ENCODE peak calls at places on chromosomes 12 and 14, in nine cellular contexts. L is HL-60; Y is lung; B is pancreas; K is brain microvascular endothelial cell; W is CD8-positive, alpha-beta memory T cell; V is heart left ventricle; J is endodermal cell; M is cardiac muscle cell. I is an unnamed sample.

GRCh38 chr14:24578558-24578957 is 2.5 kb upstream of the CTSG start:
- DNase-seq in L (no peak), Y (no peak), B (no peak), K (no peak), W (no peak), V (no peak), J (no peak), M (no peak), I (no peak)

GRCh38 chr14:63713765-63714164 is 14.1 kb downstream of the SGPP1 start:
- DNase-seq in L (no peak), Y (no peak), B (no peak), K (peak), W (no peak), V (no peak), J (no peak), M (peak), I (no peak)

GRCh38 chr14:24273422-24273998 is 2.1 kb upstream of the RABGGTA start:
- DNase-seq in L (peak), Y (no peak), B (no peak), K (no peak), W (no peak), V (no peak), J (no peak), M (no peak), I (no peak)

GRCh38 chr12:52720487-52720886 is 17.2 kb upstream of the KRT77 start:
- DNase-seq in L (no peak), Y (no peak), B (no peak), K (no peak), W (no peak), V (no peak), J (no peak), M (no peak), I (no peak)

GRCh38 chr12:22406622-22407021 is 72.1 kb upstream of the ST8SIA1 start:
- DNase-seq in L (peak), Y (no peak), B (no peak), K (no peak), W (no peak), V (no peak), J (no peak), M (no peak), I (no peak)

GRCh38 chr12:47891356-47891755 is 13.4 kb downstream of the VDR start:
- DNase-seq in L (no peak), Y (no peak), B (no peak), K (no peak), W (no peak), V (no peak), J (no peak), M (no peak), I (no peak)

GRCh38 chr12:52689936-52690335 is 9.7 kb upstream of the KRT1 start:
- DNase-seq in L (no peak), Y (no peak), B (no peak), K (no peak), W (no peak), V (no peak), J (no peak), M (no peak), I (no peak)

GRCh38 chr14:51544426-51544825 is 107.3 kb upstream of the FRMD6 start:
- DNase-seq in L (no peak), Y (no peak), B (no peak), K (no peak), W (no peak), V (no peak), J (no peak), M (no peak), I (no peak)

GRCh38 chr14:48936881-48937280 is 649.3 kb downstream of the RPS29 start:
- DNase-seq in L (no peak), Y (no peak), B (no peak), K (no peak), W (no peak), V (no peak), J (no peak), M (no peak), I (no peak)

DNA sequence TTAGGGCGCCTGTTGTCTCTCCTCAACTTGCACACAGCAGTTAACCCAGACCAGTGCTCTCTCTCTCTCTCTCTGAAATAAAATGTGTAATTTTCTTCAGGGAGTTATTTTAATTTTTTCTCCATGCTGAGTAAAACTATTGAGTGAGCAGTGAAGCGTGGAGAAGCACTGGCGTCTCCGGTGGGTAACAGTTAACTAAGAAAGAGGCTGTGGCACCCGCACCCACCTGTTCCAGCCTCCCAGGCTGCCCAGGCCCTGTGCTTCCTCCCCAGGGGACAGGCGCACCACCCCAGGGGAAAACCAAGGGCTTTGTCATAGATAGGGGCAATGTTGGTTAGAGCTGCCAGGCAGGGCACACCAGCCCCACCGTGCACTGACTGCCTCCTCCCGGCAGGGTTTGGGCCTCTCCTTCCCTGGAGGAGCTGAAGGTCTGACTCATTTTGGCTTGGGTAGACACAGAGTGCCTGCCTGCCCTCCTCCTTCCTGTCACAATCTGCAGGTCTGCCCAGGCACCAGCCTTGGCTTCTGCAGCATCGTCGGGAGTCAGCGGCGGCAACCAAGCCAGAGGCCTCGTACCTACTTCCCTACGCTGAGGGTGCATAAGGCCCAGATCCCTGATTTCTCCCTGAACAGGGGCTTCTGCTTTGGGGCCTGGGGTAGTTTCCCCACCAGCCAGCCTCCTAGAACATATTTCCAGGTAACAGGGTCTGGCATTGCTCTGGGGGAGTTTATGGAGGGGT is 3.9 kb downstream of the HOXC5 start:
- DNase-seq in L (no peak), Y (no peak), B (peak), K (no peak), W (no peak), V (no peak), J (peak), M (no peak), I (peak)
- H3K4me3 ChIP-seq in L (no peak), Y (no peak), B (no peak), K (no peak), W (no peak), V (no peak), J (no peak), M (no peak), I (no peak)

GRCh38 chr12:124568431-124569374 is 1.3 kb upstream of the NCOR2 start:
- DNase-seq in L (peak), Y (peak), B (no peak), K (peak), W (no peak), V (peak), J (peak), M (peak), I (peak)
- H3K4me3 ChIP-seq in L (peak), Y (no peak), B (no peak), K (no peak), W (no peak), V (peak), J (no peak), M (no peak), I (peak)

GRCh38 chr14:38079268-38079667 is 128.4 kb upstream of the SSTR1 start:
- DNase-seq in L (no peak), Y (no peak), B (no peak), K (no peak), W (no peak), V (no peak), J (no peak), M (no peak), I (no peak)
- H3K4me3 ChIP-seq in L (no peak), Y (no peak), B (no peak), K (no peak), W (peak), V (no peak), J (no peak), M (no peak), I (no peak)

GRCh38 chr12:124684971-124685688 is 117.7 kb upstream of the NCOR2 start:
- DNase-seq in L (no peak), Y (no peak), B (no peak), K (peak), W (no peak), V (no peak), J (peak), M (peak), I (no peak)

GRCh38 chr12:124686001-124686884 is 118.8 kb upstream of the NCOR2 start:
- DNase-seq in L (no peak), Y (no peak), B (no peak), K (peak), W (no peak), V (no peak), J (peak), M (peak), I (no peak)

GRCh38 chr12:124684496-124684895 is 117.1 kb upstream of the NCOR2 start:
- DNase-seq in L (no peak), Y (no peak), B (no peak), K (no peak), W (no peak), V (no peak), J (no peak), M (no peak), I (no peak)

GRCh38 chr12:124686885-124687694 is 119.7 kb upstream of the NCOR2 start:
- DNase-seq in L (no peak), Y (no peak), B (no peak), K (no peak), W (peak), V (no peak), J (no peak), M (no peak), I (no peak)

GRCh38 chr12:124685689-124685993 is 118.2 kb upstream of the NCOR2 start:
- DNase-seq in L (no peak), Y (no peak), B (no peak), K (no peak), W (no peak), V (no peak), J (no peak), M (peak), I (no peak)
- H3K4me3 ChIP-seq in L (no peak), Y (no peak), B (no peak), K (no peak), W (no peak), V (peak), J (no peak), M (no peak), I (no peak)

DNA sequence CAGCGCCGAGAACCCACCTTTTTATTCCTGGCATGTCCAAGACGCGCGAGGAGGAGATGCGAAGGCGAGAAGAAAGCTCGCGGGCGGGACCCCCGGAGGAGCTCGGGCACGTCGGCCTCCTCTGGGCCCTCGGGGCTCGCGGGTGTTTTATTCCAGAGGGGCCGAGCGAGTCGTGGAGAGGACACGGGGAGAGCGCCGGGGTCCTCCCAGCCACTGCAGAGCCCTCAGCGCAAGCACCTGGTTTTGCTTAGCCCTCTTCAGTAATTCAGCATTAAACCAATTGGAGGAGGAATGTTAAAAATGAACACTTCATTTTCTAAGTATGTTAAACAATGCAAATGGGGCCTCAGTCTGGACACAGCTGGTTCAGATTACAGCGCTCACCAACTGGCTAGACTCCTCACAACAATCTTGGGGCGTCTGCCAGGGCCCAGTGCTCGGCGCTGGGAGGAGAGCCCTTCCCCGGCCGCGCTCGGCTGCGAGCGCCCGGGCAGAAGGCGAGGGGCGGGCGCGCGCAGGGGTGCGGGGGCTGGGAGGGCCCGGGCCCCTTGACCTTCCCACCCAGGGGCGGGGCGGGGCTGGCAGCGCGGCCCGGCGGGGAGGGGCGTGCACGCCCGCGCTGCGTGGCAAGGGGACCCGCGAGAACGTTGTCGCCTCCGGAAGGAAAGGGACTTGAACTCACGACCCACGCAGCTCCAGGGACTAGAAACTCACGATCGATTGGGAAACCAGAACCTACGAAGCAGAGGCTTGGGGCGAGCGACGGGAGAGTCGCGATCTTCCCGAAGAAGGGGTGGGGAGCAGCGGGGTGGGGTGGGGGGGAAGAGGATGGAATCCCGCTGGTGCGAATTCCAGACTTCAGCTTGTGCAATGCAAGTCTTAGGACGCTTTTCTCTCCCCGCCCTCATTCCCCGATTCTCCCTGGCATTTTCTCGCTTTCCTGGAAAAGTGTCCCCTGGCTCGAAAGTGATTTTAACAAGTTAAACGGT is at the start of gene FBLN5:
- DNase-seq in L (no peak), Y (peak), B (peak), K (peak), W (peak), V (peak), J (peak), M (peak), I (peak)
- H3K4me3 ChIP-seq in L (no peak), Y (peak), B (peak), K (peak), W (peak), V (peak), J (peak), M (peak), I (peak)

DNA sequence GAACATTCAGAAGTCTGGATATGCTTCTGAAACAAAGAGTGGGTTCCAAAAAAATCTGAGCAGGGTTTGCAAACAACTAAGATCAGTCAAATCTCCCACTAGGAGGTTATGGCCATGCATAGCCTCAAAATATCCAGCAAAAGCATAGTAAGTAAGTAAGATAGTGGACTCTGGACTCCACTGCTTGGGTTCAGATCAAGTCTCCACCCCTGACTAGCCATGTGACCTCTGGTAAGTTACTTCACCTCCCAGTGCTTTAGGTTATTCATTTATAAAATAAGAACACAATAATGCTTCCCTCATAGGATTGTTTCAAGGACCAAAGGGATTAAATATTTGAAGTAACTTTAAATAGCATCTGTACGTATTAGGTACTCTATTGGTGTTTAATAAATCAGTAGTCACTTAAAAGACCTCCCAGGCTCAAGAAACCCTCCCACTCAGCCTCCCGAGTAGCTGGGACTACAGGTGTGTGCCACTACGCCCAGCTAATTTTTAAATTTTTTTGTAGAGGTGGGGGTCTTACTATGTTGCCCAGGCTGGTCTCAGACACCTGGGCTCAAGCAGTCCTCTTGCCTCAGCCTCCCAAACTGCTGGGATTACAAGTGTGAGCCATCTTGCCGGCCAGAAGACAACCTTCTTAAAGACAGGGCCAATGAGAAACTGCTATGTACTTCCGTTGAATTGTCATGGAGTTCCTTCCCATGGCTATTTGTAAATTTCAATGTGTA is 95.7 kb upstream of the SOX5 start:
- DNase-seq in L (no peak), Y (no peak), B (no peak), K (no peak), W (no peak), V (no peak), J (no peak), M (no peak), I (no peak)
- H3K4me3 ChIP-seq in L (no peak), Y (no peak), B (no peak), K (no peak), W (no peak), V (no peak), J (no peak), M (no peak), I (no peak)

I was measured in H7.